ENCODE peak calls at places on chromosomes 6 and 20, in ten cellular contexts. O is activated CD4-positive, alpha-beta T cell treated with anti-CD3 and anti-CD28 coated beads, Interleukin-2, amount 50 U/mL, for 24 hours; P is stimulated activated naive B cell treated with anti-CD40 and anti-IgM and Interleukin-4, amounts not matched to agents 10 μg/mL and 1 μg/mL and 100 μg/mL, for 72 hours; L is CD8-positive, alpha-beta T cell; N is ELR; I is HEK293T; R is pons; D is HT1080; Y is NCI-H2081; V is Daoy. U is an unnamed sample.

GRCh38 chr20:10225439-10226080 is 6.9 kb downstream of the SNAP25 start:
- DNase-seq in O (no peak), P (no peak), L (no peak), N (peak), I (peak), R (no peak), D (peak), Y (no peak), V (peak), U (no peak)

GRCh38 chr6:39339111-39339510 is 16.6 kb upstream of the KCNK16 start:
- DNase-seq in O (no peak), P (no peak), L (no peak), N (no peak), I (no peak), R (no peak), D (no peak), Y (no peak), V (no peak), U (no peak)

GRCh38 chr20:1711826-1712601 is 54.4 kb upstream of the SIRPG start:
- DNase-seq in O (no peak), P (no peak), L (no peak), N (no peak), I (no peak), R (no peak), D (no peak), Y (no peak), V (peak), U (no peak)

GRCh38 chr20:8431538-8432434 is 299.7 kb downstream of the PLCB1 start:
- DNase-seq in O (no peak), P (no peak), L (no peak), N (no peak), I (no peak), R (no peak), D (no peak), Y (peak), V (no peak), U (no peak)

GRCh38 chr6:43708857-43709653 is 21.5 kb upstream of the MRPS18A start:
- DNase-seq in O (no peak), P (no peak), L (no peak), N (peak), I (no peak), R (no peak), D (no peak), Y (no peak), V (peak), U (no peak)

GRCh38 chr20:55239269-55239668 is 763.9 kb downstream of the DOK5 start:
- DNase-seq in O (no peak), P (no peak), L (no peak), N (no peak), I (no peak), R (no peak), D (no peak), Y (no peak), V (no peak), U (no peak)

GRCh38 chr6:73566954-73567591 is 46.2 kb upstream of the EEF1A1 start:
- DNase-seq in O (no peak), P (no peak), L (no peak), N (peak), I (no peak), R (no peak), D (no peak), Y (no peak), V (peak), U (no peak)

GRCh38 chr6:34602318-34603111 is 46.4 kb upstream of the SPDEF start:
- DNase-seq in O (no peak), P (no peak), L (no peak), N (peak), I (no peak), R (no peak), D (peak), Y (peak), V (peak), U (peak)

GRCh38 chr6:15389759-15390723 is 144.2 kb downstream of the JARID2 start:
- DNase-seq in O (no peak), P (peak), L (no peak), N (peak), I (peak), R (peak), D (peak), Y (no peak), V (peak), U (peak)

GRCh38 chr20:45361794-45362193 is 1.2 kb upstream of the SYS1 start:
- DNase-seq in O (no peak), P (no peak), L (no peak), N (no peak), I (no peak), R (peak), D (no peak), Y (no peak), V (no peak), U (no peak)

GRCh38 chr6:135983720-135984343 is 132.3 kb downstream of the PDE7B start:
- DNase-seq in O (no peak), P (no peak), L (no peak), N (no peak), I (no peak), R (no peak), D (no peak), Y (no peak), V (no peak), U (no peak)

GRCh38 chr6:102885165-102885564 is 1491.7 kb downstream of the GRIK2 start:
- DNase-seq in O (no peak), P (no peak), L (no peak), N (no peak), I (no peak), R (no peak), D (no peak), Y (no peak), V (no peak), U (no peak)

GRCh38 chr20:61220131-61220530 is 31.9 kb upstream of the CDH4 start:
- DNase-seq in O (no peak), P (no peak), L (no peak), N (no peak), I (no peak), R (no peak), D (no peak), Y (no peak), V (no peak), U (no peak)

GRCh38 chr6:89803271-89803670 is 16.3 kb downstream of the MDN1 start:
- DNase-seq in O (no peak), P (no peak), L (no peak), N (no peak), I (no peak), R (no peak), D (no peak), Y (no peak), V (no peak), U (no peak)

GRCh38 chr20:45337367-45338120 is 10.7 kb downstream of the SDC4 start:
- DNase-seq in O (no peak), P (no peak), L (no peak), N (peak), I (no peak), R (no peak), D (peak), Y (no peak), V (peak), U (peak)

GRCh38 chr6:30152019-30152673 is 8.9 kb downstream of the TRIM10 start:
- DNase-seq in O (no peak), P (no peak), L (no peak), N (no peak), I (no peak), R (no peak), D (no peak), Y (no peak), V (no peak), U (no peak)

GRCh38 chr6:113782641-113783040 is 74.5 kb upstream of the MARCKS start:
- DNase-seq in O (no peak), P (no peak), L (no peak), N (peak), I (no peak), R (no peak), D (peak), Y (no peak), V (no peak), U (no peak)

GRCh38 chr6:75296811-75297779 is 12.5 kb upstream of the TMEM30A start:
- DNase-seq in O (no peak), P (no peak), L (no peak), N (peak), I (peak), R (peak), D (peak), Y (peak), V (peak), U (no peak)

GRCh38 chr6:131101911-131102680 is 33.2 kb upstream of the AKAP7 start:
- DNase-seq in O (no peak), P (no peak), L (no peak), N (peak), I (no peak), R (no peak), D (peak), Y (no peak), V (peak), U (no peak)

GRCh38 chr20:40650707-40651106 is 38.3 kb downstream of the MAFB start:
- DNase-seq in O (no peak), P (no peak), L (no peak), N (peak), I (no peak), R (no peak), D (no peak), Y (no peak), V (peak), U (no peak)